ENCODE peak calls at places on chromosomes 1 and 21, in six cellular contexts. W, U, J, Y, V and E are unnamed samples.

GRCh38 chr1:100575406-100575805 is 37.5 kb downstream of the GPR88 start:
- DNase-seq in J (no peak), W (no peak), U (no peak), Y (no peak), V (no peak), E (no peak)

GRCh38 chr1:224542783-224543440 is 73.2 kb upstream of the CNIH3 start:
- DNase-seq in W (no peak), Y (no peak), U (no peak), V (no peak), J (no peak), E (no peak)

GRCh38 chr1:94676686-94677085 is 135.1 kb upstream of the F3 start:
- DNase-seq in J (no peak), Y (no peak), W (no peak), U (peak), V (no peak), E (no peak)

GRCh38 chr1:178682429-178682828 is 42.6 kb upstream of the RALGPS2 start:
- DNase-seq in U (no peak), Y (no peak), W (no peak), J (no peak), V (no peak), E (no peak)

GRCh38 chr1:2232255-2232915 is 4.3 kb downstream of the SKI start:
- DNase-seq in Y (no peak), U (no peak), J (no peak), V (no peak), W (no peak), E (no peak)

GRCh38 chr1:2133039-2133878 is 61.3 kb downstream of the FAAP20 start:
- DNase-seq in U (peak), Y (peak), V (peak), W (peak), J (peak), E (peak)

GRCh38 chr1:9389969-9390368 is 97.3 kb downstream of the SPSB1 start:
- DNase-seq in V (no peak), J (no peak), W (no peak), Y (no peak), U (no peak), E (no peak)

GRCh38 chr1:15014521-15014920 is 139.0 kb upstream of the TMEM51 start:
- DNase-seq in J (no peak), V (no peak), W (no peak), U (peak), Y (no peak), E (no peak)

GRCh38 chr1:22772054-22772453 is 61.4 kb downstream of the EPHB2 start:
- DNase-seq in W (no peak), V (no peak), Y (no peak), J (no peak), U (no peak), E (peak)

GRCh38 chr1:115373305-115373704 is 35.3 kb upstream of the NGF start:
- DNase-seq in V (no peak), U (no peak), J (no peak), W (no peak), Y (no peak), E (no peak)

GRCh38 chr1:3227372-3227704 is 158.3 kb downstream of the PRDM16 start:
- DNase-seq in U (no peak), V (no peak), J (no peak), W (no peak), Y (no peak), E (no peak)

GRCh38 chr1:180586671-180587155 is 27.9 kb downstream of the OVAAL start:
- DNase-seq in Y (no peak), U (peak), W (peak), J (no peak), V (no peak), E (no peak)

GRCh38 chr1:44644806-44645205 is 29.5 kb downstream of the TMEM53 start:
- DNase-seq in U (no peak), W (no peak), V (no peak), J (no peak), Y (no peak), E (no peak)

GRCh38 chr1:3890389-3891328 is 9.4 kb downstream of the C1orf174 start:
- DNase-seq in V (no peak), U (no peak), Y (no peak), J (no peak), W (no peak), E (no peak)

GRCh38 chr21:29938968-29939858 is 583 bp downstream of the GRIK1 start:
- DNase-seq in J (no peak), Y (no peak), U (peak), V (no peak), W (no peak), E (no peak)

GRCh38 chr1:84598846-84599741 is 24.9 kb upstream of the CTBS start:
- DNase-seq in U (no peak), Y (peak), W (no peak), J (no peak), V (no peak), E (no peak)

DNA sequence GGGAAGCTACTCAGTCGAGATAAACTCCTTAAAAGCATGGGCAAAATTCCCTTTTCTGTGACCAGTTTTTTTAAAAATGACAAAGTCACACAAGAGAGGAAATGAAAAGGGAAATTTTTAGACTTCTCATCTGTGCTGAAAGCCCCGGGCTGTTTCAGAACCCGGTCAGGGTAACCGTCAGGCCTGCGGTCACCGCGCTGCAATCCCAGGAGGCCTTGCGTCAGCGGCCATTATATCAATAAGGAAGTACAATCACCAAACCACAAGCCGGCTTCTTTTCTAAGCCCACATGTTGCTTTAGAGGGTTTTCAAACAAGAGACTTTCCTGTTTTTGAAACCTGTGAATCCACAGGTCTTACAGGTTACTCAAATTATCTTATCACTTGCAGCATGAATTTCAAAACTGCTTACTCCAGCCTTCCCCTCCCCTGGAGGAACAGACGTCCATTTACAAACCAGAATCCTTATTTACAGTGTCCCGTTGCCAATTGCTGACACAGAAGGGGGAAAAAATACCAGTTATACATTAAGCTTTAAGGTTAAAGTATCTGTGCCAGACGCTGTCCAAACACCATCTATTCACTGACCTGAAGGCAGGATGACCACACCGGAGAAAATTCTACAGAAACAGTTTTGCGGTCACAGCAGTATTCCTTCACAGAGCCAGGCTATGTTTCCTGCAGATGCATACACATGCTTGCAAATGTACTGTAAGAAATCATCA is 165.3 kb downstream of the TOMM20 start:
- DNase-seq in J (peak), U (peak), W (peak), Y (peak), V (peak), E (peak)
- TF ChIP-seq POLR2A in J (no peak), U (no peak), W (no peak), Y (no peak), V (no peak), E (no peak)

GRCh38 chr1:150066838-150067183 is 765 bp upstream of the VPS45 start:
- DNase-seq in J (no peak), W (peak), U (peak), V (no peak), Y (peak), E (no peak)

GRCh38 chr1:150069923-150070322 is 2.3 kb downstream of the VPS45 start:
- DNase-seq in V (no peak), U (no peak), Y (no peak), W (no peak), J (no peak), E (no peak)

GRCh38 chr1:150065184-150065871 is 2.2 kb upstream of the VPS45 start:
- DNase-seq in Y (no peak), W (no peak), U (no peak), J (no peak), V (no peak), E (no peak)

GRCh38 chr1:150066328-150066727 is 1.2 kb upstream of the VPS45 start:
- DNase-seq in J (no peak), Y (no peak), W (no peak), V (no peak), U (no peak), E (no peak)

DNA sequence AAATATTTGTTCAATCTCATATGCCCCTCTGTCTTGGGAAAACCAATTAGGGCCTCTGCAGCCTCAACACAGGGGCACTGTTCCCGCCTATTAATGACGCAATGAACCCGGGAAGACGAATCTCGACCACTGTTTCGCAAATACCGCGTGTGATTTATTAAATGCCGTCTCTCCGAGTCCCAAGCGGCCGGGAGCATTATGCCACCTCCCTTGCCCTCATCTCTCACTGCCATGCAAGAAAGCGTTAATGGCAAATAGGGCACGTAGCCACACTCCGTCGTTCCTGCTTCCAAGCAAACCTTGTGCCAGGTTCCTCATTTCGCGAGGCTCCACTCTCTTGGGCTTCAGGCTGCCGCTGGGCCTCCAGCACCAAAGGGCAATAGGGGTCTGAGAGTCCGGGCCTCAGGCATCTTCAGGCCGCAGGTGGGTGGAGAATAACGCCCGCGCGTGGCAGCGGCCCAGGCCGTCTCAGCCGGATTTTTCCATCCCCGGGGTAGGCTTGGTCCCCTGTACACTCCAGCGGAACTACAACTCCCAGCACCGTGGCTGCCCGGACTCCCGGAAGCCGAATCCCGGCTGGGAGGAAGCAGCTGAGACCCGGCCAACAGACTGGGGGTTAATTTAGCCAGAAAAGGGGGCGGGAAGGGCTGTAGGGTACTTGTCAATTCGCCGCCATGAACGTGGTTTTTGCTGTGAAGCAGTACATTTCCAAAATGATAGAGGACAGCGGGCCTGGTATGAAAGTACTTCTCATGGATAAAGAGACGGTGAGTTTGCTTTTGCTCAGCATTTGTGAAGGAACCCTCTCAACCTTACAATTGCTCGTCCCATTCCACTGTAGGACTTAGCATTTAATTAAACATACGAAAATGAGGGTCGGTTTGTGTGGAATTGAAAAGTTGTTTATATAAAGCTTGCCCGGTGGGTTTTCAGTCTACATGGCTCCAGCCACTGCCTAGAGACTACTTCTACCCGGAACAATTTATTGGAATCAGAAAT is at the start of gene VPS45:
- DNase-seq in J (peak), U (peak), Y (peak), V (peak), W (peak), E (peak)
- TF ChIP-seq POLR2A in J (no peak), U (peak), Y (peak), V (peak), W (peak), E (peak)

GRCh38 chr1:205284420-205285144 is 37.0 kb downstream of the NUAK2 start:
- DNase-seq in J (peak), Y (no peak), V (peak), W (peak), U (peak), E (peak)
- TF ChIP-seq POLR2A in J (no peak), Y (peak), V (no peak), W (no peak), U (peak), E (no peak)

GRCh38 chr1:31579374-31579773 is 3.1 kb downstream of the TINAGL1 start:
- DNase-seq in J (no peak), W (no peak), Y (no peak), U (no peak), V (peak), E (no peak)
- TF ChIP-seq POLR2A in J (no peak), W (no peak), Y (no peak), U (no peak), V (no peak), E (no peak)